ENCODE peak calls at places on chromosomes 7 and 10, in four cellular contexts. J, N, T and P are unnamed samples.
A peak's percentile ranks its signal among the peaks of the same experiment; 100 is the strongest.

GRCh38 chr7:55641811-55642210 is 69.5 kb upstream of the VOPP1 start:
- DNase-seq in T (no peak), J (no peak), N (no peak), P (no peak)

GRCh38 chr10:73156054-73156453 is 11.8 kb downstream of the ECD start:
- DNase-seq in T (no peak), N (no peak), J (no peak), P (no peak)

GRCh38 chr10:77493851-77494788 is 143.5 kb downstream of the KCNMA1 start:
- DNase-seq in N (no peak), T (no peak), J (no peak), P (no peak)

GRCh38 chr7:134016223-134016941 is 110.8 kb upstream of the LRGUK start:
- DNase-seq in N (no peak), T (peak; percentile 16), J (no peak), P (no peak)

GRCh38 chr7:2843711-2844152 is 376 bp downstream of the GNA12 start:
- DNase-seq in J (peak; percentile 72), T (no peak), N (peak; percentile 43), P (peak; percentile 81)

GRCh38 chr10:67606572-67606971 is 89.4 kb downstream of the CTNNA3 start:
- DNase-seq in N (no peak), J (no peak), T (no peak), P (no peak)

GRCh38 chr10:51602326-51602725 is 97.1 kb downstream of the CSTF2T start:
- DNase-seq in J (no peak), T (peak; percentile 20), N (no peak), P (no peak)

GRCh38 chr10:63083904-63084689 is 49.0 kb upstream of the NRBF2 start:
- DNase-seq in J (no peak), T (peak; percentile 47), N (peak; percentile 75), P (peak; percentile 89)

GRCh38 chr10:71763352-71764127 is 9.8 kb downstream of the VSIR start:
- DNase-seq in N (no peak), J (peak; percentile 44), T (no peak), P (no peak)

GRCh38 chr7:45690762-45691150 is 116.6 kb downstream of the ADCY1 start:
- DNase-seq in J (no peak), T (no peak), N (no peak), P (no peak)

GRCh38 chr7:45689797-45690761 is 115.9 kb downstream of the ADCY1 start:
- DNase-seq in T (no peak), J (no peak), N (no peak), P (no peak)

GRCh38 chr7:45692031-45692430 is 117.9 kb downstream of the ADCY1 start:
- DNase-seq in N (no peak), T (no peak), J (no peak), P (no peak)

GRCh38 chr7:45689011-45689796 is 115.0 kb downstream of the ADCY1 start:
- DNase-seq in J (no peak), T (no peak), N (no peak), P (no peak)

GRCh38 chr7:45691155-45691656 is 117.0 kb downstream of the ADCY1 start:
- DNase-seq in J (no peak), T (no peak), N (no peak), P (no peak)
- TF ChIP-seq POLR2A in J (no peak), T (no peak), N (no peak), P (no peak)

DNA sequence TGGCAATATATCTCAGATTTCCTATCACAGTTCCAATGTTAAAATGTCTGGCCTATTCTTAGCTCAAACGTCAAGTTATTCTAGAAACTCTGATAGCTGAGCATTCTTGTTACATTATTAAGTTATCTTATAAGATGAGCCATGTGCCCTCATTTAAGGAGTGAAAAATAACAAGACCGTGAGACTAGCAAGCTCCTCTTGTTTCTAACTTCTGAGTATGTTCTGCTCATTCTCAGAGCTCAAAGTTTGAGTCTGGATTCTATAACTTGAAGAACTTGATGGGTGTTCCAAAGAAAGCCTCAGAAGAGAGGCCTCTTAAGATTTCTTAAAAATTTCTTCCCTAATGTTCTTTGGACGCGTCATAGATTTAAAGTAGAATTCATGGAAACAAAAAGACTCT is 215.2 kb downstream of the HTR7 start:
- DNase-seq in N (no peak), J (no peak), T (no peak), P (no peak)
- H3K4me1 ChIP-seq in N (no peaks in the 10 kb centered on the region), J (peaks cover 20% of the 10 kb centered on the region), T (no peaks in the 10 kb centered on the region), P (peaks cover 19% of the 10 kb centered on the region)

DNA sequence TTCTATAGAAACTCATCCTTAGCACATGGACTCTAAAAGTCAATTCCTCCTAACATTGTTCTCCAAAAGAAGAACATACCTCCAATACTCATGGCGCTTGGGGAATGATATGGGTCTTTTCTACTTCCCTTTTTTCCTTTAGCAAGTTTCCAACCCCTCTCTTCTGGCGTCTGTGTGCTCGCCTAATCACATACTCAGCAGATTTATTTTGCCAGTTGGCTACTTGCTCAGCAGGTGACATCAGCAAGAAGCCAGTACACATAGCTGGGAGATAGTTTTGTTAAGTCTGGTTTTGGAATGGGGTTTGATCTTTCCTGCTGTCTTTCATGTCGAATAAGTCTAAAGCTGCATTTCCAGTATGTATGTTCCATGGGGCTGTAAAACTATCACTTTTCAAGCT is 193.8 kb downstream of the POM121L12 start:
- DNase-seq in T (no peak), J (no peak), N (no peak), P (no peak)
- TF ChIP-seq POLR2A in T (no peak), J (no peak), N (no peak), P (no peak)

DNA sequence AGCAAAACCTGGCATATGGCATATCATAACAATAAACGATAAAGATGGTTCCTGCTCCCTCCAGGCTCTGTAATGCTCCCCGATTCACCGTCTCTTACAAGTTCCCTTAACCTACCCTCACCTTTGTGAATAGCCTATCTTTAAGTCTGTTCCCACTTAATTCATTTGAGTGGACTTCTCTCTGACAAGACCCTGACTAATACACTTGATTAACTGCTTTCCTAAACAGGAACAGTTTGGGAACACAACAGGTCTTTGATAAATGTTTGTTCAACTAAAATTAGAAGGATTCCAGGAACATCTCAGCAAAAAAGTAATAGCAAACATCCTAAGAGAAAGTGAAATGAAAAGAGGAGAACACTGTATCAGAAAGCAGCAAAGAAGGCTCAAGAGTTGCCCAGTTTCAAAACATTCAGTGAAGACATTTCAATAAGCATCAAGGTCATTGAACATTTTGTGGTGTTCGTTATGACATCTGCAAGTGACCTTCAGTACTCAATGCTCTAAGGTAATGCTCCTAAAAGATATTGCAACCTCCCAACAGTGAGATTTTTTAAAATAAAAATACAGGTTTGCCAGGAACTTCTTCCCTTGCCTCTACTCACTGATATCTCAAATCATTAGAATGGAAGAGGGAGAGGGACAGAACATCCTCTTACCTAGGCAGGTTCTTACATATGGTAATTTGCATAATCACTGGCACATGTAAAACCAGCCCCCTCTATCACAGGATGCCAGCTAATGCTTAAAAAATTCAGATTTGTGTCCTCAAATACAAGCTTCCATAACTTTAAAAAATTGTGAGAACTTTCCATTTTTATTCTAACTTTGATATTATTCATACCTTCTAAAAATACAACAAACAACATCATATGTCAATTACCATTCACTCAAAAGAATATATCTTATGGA is 11.4 kb upstream of the ARHGAP12 start:
- DNase-seq in J (no peak), T (no peak), N (no peak), P (no peak)
- H3K4me1 ChIP-seq in J (no peaks in the 10 kb centered on the region), T (peaks cover 23% of the 10 kb centered on the region), N (no peaks in the 10 kb centered on the region), P (no peaks in the 10 kb centered on the region)

DNA sequence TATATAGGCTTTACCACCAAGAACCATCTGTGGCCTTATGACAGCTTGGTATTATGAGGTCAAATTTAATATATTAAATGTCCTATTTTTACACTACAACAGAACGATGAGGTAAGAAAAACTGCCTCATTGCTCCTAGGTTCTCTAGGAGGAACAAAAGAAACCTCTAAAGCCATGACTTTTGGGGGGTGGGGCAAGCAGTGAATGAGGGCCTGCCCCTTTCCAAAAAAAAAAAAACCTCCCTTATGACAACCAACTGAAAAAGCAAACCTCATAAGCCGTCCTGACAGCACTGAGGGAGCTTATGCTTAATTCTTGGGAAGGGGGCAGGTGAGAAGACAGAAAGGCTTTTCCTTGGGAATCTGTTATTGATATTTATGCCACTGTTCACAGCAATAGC is 116.6 kb downstream of the KMT2E start:
- DNase-seq in J (no peak), T (no peak), N (no peak), P (no peak)
- TF ChIP-seq POLR2A in J (no peak), T (no peak), N (no peak), P (no peak)

DNA sequence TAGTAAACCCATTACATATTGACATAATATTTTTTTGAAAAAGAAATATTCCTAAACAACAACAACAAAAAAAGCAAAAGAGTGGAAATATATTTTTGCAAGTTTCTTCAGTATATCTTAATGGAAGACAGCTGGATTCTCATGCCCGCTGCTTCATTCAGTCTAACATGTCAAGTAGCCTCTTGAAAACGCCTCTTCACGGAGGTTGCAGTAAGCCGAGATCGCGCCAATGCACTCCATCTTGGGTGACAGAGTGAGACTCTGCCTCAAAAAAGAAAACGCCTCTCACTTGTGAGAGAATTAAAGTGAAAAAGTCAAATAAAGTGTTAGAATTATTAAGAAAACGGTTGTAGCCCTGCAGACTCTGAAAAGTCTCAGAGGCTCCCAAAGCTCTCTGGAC is 1.3 kb downstream of the CUTC start:
- DNase-seq in N (no peak), T (no peak), J (no peak), P (no peak)
- H3K4me1 ChIP-seq in N (no peaks in the 10 kb centered on the region), T (peaks cover 10% of the 10 kb centered on the region), J (peaks cover 39% of the 10 kb centered on the region), P (no peaks in the 10 kb centered on the region)